ENCODE peak calls at places on chromosomes 13 and 19, in nine cellular contexts. O, B, M, P, V, U, Y, F and K are unnamed samples.

GRCh38 chr13:22451345-22451744 is 729.4 kb upstream of the SGCG start:
- DNase-seq in M (no peak), V (no peak), O (peak; percentile 61), P (no peak), U (peak; percentile 7), B (peak; percentile 37), F (no peak), Y (no peak), K (no peak)

GRCh38 chr13:77740931-77741586 is 43.6 kb downstream of the SLAIN1 start:
- DNase-seq in F (no peak), O (no peak), B (no peak), P (no peak), Y (no peak), U (no peak), M (no peak), V (no peak), K (no peak)

GRCh38 chr13:80215368-80215767 is 125.6 kb downstream of the SPRY2 start:
- DNase-seq in B (no peak), O (no peak), U (no peak), V (peak; percentile 63), Y (no peak), M (no peak), F (peak; percentile 71), P (no peak), K (no peak)

GRCh38 chr19:11089254-11090013 is at the start of gene LDLR:
- DNase-seq in M (peak; percentile 84), B (peak; percentile 76), F (peak; percentile 96), O (peak; percentile 95), V (peak; percentile 69), Y (peak; percentile 95), P (peak; percentile 86), U (peak; percentile 93), K (peak; percentile 94)

GRCh38 chr13:112066624-112067004 is 335 bp upstream of the SOX1 start:
- DNase-seq in U (peak; percentile 44), Y (no peak), V (no peak), B (peak; percentile 52), M (no peak), O (peak; percentile 83), F (peak; percentile 58), P (no peak), K (peak; percentile 60)

GRCh38 chr19:49210108-49210900 is 52.7 kb downstream of the TRPM4 start:
- DNase-seq in Y (peak; percentile 95), B (no peak), F (peak; percentile 30), O (peak; percentile 74), U (peak; percentile 91), V (no peak), M (no peak), P (no peak), K (peak; percentile 35)

GRCh38 chr19:12453495-12453894 is 12.7 kb upstream of the ZNF443 start:
- DNase-seq in B (no peak), F (no peak), P (peak; percentile 56), M (no peak), U (peak; percentile 22), Y (no peak), O (no peak), V (no peak), K (peak; percentile 65)

GRCh38 chr19:48656840-48657474 is 11.0 kb upstream of the CA11 start:
- DNase-seq in F (peak; percentile 76), M (no peak), O (no peak), Y (no peak), U (peak; percentile 23), V (peak; percentile 83), B (no peak), P (no peak), K (no peak)

GRCh38 chr19:1259206-1259872 is 9.8 kb upstream of the CIRBP start:
- DNase-seq in M (no peak), O (peak; percentile 95), U (peak; percentile 70), V (no peak), B (peak; percentile 85), P (peak; percentile 62), F (peak; percentile 58), Y (peak; percentile 85), K (peak; percentile 86)

GRCh38 chr13:96089749-96090239 is at the start of gene HS6ST3:
- DNase-seq in V (no peak), P (peak; percentile 10), F (peak; percentile 8), O (peak; percentile 65), U (peak; percentile 88), B (peak; percentile 28), Y (peak; percentile 64), M (no peak), K (no peak)

GRCh38 chr13:96090240-96091101 is 564 bp downstream of the HS6ST3 start:
- DNase-seq in F (peak; percentile 7), O (peak; percentile 74), P (no peak), B (peak; percentile 13), M (no peak), V (no peak), U (peak; percentile 44), Y (no peak), K (no peak)

GRCh38 chr13:96093296-96094006 is 3.5 kb downstream of the HS6ST3 start:
- DNase-seq in U (no peak), B (no peak), P (no peak), V (no peak), O (no peak), Y (no peak), F (no peak), M (no peak), K (no peak)

GRCh38 chr13:96091164-96091931 is 1.4 kb downstream of the HS6ST3 start:
- DNase-seq in P (no peak), M (no peak), Y (peak; percentile 49), O (peak; percentile 68), B (peak; percentile 14), V (no peak), U (peak; percentile 63), F (peak; percentile 7), K (no peak)

DNA sequence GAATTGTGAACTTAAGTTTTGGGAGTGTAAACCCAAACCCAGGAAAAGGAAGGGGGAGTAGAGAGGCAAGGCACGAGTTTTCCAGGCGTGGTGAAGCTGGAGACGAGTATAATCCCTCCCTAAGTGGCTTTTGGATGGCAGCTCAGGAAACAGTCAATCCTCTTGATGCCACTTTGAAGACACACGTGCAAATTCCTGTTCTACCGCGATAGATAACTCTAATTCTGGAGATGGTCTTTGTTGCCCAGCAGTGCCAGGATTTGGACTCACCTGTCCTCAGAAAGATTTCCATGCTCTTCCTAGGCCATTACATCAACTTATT is 2.0 kb downstream of the HS6ST3 start:
- DNase-seq in Y (no peak), O (no peak), M (no peak), V (no peak), P (no peak), U (no peak), B (no peak), F (no peak), K (no peak)
- H3K4me3 ChIP-seq in Y (no peak overlapping the region), O (no peak overlapping the region), M (no peak overlapping the region), V (no peak overlapping the region), P (no peak overlapping the region), U (no peak overlapping the region), B (peak overlapping the region; percentile 66), F (no peak overlapping the region), K (no peak overlapping the region)

DNA sequence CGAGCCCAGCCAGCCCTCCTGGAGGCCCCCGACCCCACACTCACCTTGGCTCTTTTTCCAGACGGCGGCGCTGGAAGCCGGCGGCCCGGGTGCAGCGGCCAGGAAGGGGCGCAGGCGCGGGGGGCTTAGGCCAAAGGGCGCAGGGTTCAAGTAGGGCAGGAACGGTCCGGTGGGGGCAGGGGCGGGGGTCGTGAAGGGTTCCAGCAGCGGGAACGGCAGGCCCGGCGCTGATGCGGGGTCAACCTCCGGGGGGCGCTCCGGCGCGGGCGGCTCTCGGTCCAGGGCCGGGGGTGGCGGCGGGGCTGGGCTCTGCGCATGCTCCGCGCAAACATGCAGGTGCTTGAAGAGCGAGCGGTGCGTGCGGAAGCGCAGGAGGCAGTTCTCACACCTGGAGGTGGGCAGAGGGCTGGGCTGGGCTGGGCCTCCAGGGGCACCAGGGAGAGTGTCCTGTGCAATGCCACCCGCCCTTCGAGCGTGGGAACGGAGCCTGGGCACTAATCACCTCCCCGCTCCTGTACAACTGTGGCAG is 2.3 kb downstream of the ZNF414 start:
- DNase-seq in Y (no peak), O (no peak), M (no peak), U (no peak), F (no peak), B (no peak), V (no peak), P (no peak), K (peak; percentile 53)
- TF ChIP-seq CTCF in Y (no peak), O (no peak), M (no peak), U (no peak), F (no peak), B (no peak), V (no peak), P (no peak), K (no peak)

GRCh38 chr13:98171806-98172569 is 5.1 kb downstream of the RNF113B start:
- DNase-seq in O (peak; percentile 79), M (no peak), V (no peak), F (peak; percentile 59), Y (no peak), U (peak; percentile 26), B (peak; percentile 40), P (no peak), K (no peak)
- H3K4me3 ChIP-seq in O (peak overlapping the region; percentile 23), M (peak overlapping the region; percentile 30), V (no peak overlapping the region), F (no peak overlapping the region), Y (no peak overlapping the region), U (no peak overlapping the region), B (peak overlapping the region; percentile 46), P (no peak overlapping the region), K (no peak overlapping the region)

GRCh38 chr19:56083668-56084067 is 37.4 kb downstream of the ZNF787 start:
- DNase-seq in V (no peak), U (no peak), M (no peak), B (no peak), P (no peak), F (no peak), O (no peak), Y (no peak), K (no peak)

GRCh38 chr19:56084835-56085536 is 36.1 kb downstream of the ZNF787 start:
- DNase-seq in V (no peak), P (no peak), O (no peak), U (no peak), F (no peak), B (no peak), Y (no peak), M (no peak), K (no peak)

GRCh38 chr19:56086671-56087430 is 34.2 kb downstream of the ZNF787 start:
- DNase-seq in U (no peak), Y (no peak), M (no peak), F (no peak), V (no peak), O (no peak), B (no peak), P (no peak), K (no peak)

GRCh38 chr19:56087647-56088346 is 33.3 kb downstream of the ZNF787 start:
- DNase-seq in P (no peak), F (no peak), Y (peak; percentile 50), U (no peak), M (no peak), B (no peak), V (no peak), O (no peak), K (no peak)

DNA sequence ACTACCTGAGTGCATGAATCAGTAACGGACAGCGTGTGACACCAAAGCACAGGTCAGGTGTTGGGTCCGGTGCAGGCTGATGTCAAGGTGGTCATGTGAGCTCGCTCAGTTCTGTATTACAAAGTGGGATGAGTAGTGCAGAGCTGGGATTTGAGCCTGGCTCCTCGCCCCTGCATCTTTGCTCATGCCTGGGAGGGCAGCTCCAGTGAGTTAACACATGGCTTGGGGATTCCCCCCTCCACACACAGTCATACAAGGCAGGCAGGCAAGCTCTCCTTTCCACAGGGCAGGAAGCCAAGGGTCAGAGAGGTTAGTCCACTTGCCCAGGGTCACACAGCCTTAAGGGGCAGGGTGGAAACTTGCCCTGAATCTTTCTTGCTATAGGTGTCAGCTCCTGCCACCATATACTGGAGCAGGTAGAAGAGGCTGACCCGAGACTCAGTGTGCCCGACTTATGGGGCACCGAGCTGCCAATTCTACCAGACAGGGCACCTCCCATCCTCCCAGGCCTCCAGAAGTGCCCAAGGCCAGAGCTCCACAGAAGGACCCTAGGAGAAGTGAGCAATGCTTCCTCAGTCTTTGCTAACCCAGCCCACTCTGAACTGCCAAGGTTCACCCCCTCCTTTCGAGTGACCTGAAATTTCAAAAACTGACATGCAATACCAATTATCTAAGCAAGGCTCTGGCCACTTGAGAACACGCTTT is 35.4 kb downstream of the ZNF787 start:
- DNase-seq in Y (no peak), B (no peak), F (no peak), O (no peak), V (no peak), P (no peak), U (no peak), M (no peak), K (no peak)
- TF ChIP-seq CTCF in Y (no peak), B (no peak), F (no peak), O (no peak), V (no peak), P (no peak), U (no peak), M (no peak), K (no peak)